ENCODE peak calls at places on chromosomes 13 and 19, in five cellular contexts. X is fibroblast of mammary gland, P is renal cortical epithelial cell, G is GM03348, V is stomach. H is an unnamed sample.

GRCh38 chr13:96403241-96403640 is 313.3 kb downstream of the HS6ST3 start:
- DNase-seq in X (no peak), P (no peak), G (no peak), V (no peak), H (no peak)

GRCh38 chr13:101474419-101474957 is 22.0 kb downstream of the ITGBL1 start:
- DNase-seq in X (peak; percentile 90), P (peak; percentile 84), G (no peak), V (no peak), H (peak; percentile 33)

GRCh38 chr19:17325881-17326594 is 8.6 kb downstream of the ANO8 start:
- DNase-seq in X (peak; percentile 59), P (no peak), G (no peak), V (peak; percentile 40), H (no peak)

GRCh38 chr13:87907202-87907601 is 236.0 kb downstream of the SLITRK5 start:
- DNase-seq in X (no peak), P (no peak), G (no peak), V (no peak), H (no peak)

GRCh38 chr13:26590951-26591350 is 33.5 kb downstream of the WASF3 start:
- DNase-seq in X (no peak), P (no peak), G (no peak), V (no peak), H (no peak)

GRCh38 chr19:2047449-2048103 is 3.5 kb downstream of the MKNK2 start:
- DNase-seq in X (peak; percentile 64), P (peak; percentile 57), G (no peak), V (peak; percentile 82), H (no peak)

GRCh38 chr19:39038098-39038497 is 5.7 kb upstream of the FBXO27 start:
- DNase-seq in X (peak; percentile 47), P (peak; percentile 73), G (peak; percentile 76), V (peak; percentile 58), H (peak; percentile 57)

GRCh38 chr13:71055644-71056043 is 811.4 kb downstream of the DACH1 start:
- DNase-seq in X (no peak), P (no peak), G (no peak), V (no peak), H (no peak)

GRCh38 chr19:14562660-14563589 is 8.9 kb downstream of the NDUFB7 start:
- DNase-seq in X (no peak), P (no peak), G (no peak), V (no peak), H (no peak)

GRCh38 chr19:55647732-55648656 is at the start of gene CCDC106:
- DNase-seq in X (peak; percentile 56), P (no peak), G (peak; percentile 78), V (peak; percentile 64), H (no peak)

GRCh38 chr19:49766007-49766937 is 529 bp upstream of the AP2A1 start:
- DNase-seq in X (peak; percentile 100), P (peak; percentile 99), G (peak; percentile 99), V (peak; percentile 99), H (peak; percentile 98)

GRCh38 chr19:16470911-16471811 is 609 bp downstream of the EPS15L1 start:
- DNase-seq in X (peak; percentile 79), P (no peak), G (peak; percentile 49), V (no peak), H (no peak)

H was measured in iPS DF 19.7.